ENCODE peak calls at places on chromosomes 5 and 9, in six cellular contexts. E is heart right ventricle, N is RPMI8226, H is G401, D is ACHN, J is uterus. G is an unnamed sample.

GRCh38 chr9:135906291-135907005 is 898 bp downstream of the CAMSAP1 start:
- DNase-seq in E (no peak), N (peak), H (peak), D (peak), J (peak), G (no peak)

GRCh38 chr9:61669352-61669751 is 479.5 kb downstream of the SPATA31A7 start:
- DNase-seq in E (no peak), N (no peak), H (no peak), D (no peak), J (no peak), G (no peak)

GRCh38 chr9:129273941-129274709 is 96.1 kb upstream of the IER5L start:
- DNase-seq in E (no peak), N (no peak), H (no peak), D (no peak), J (peak), G (no peak)

GRCh38 chr5:174837919-174838902 is 113.8 kb downstream of the MSX2 start:
- DNase-seq in E (no peak), N (no peak), H (no peak), D (no peak), J (peak), G (no peak)

GRCh38 chr5:78544531-78545200 is 103.9 kb downstream of the LHFPL2 start:
- DNase-seq in E (no peak), N (peak), H (no peak), D (no peak), J (peak), G (no peak)

GRCh38 chr5:9512452-9512851 is 33.4 kb downstream of the SEMA5A start:
- DNase-seq in E (no peak), N (no peak), H (no peak), D (no peak), J (no peak), G (no peak)

GRCh38 chr5:113682497-113683136 is 169.1 kb downstream of the YTHDC2 start:
- DNase-seq in E (no peak), N (no peak), H (peak), D (no peak), J (no peak), G (no peak)

GRCh38 chr9:9389904-9390303 is 1222.9 kb downstream of the PTPRD start:
- DNase-seq in E (no peak), N (no peak), H (no peak), D (no peak), J (no peak), G (no peak)

GRCh38 chr5:95884021-95884333 is 61.5 kb upstream of the GLRX start:
- DNase-seq in E (no peak), N (no peak), H (no peak), D (no peak), J (no peak), G (no peak)

GRCh38 chr9:2337602-2338001 is 284.0 kb upstream of the VLDLR start:
- DNase-seq in E (no peak), N (no peak), H (no peak), D (no peak), J (peak), G (no peak)

GRCh38 chr5:124007675-124008398 is 495.9 kb downstream of the CSNK1G3 start:
- DNase-seq in E (no peak), N (no peak), H (no peak), D (peak), J (no peak), G (no peak)

GRCh38 chr9:35000535-35001284 is 11.2 kb downstream of the DNAJB5 start:
- DNase-seq in E (no peak), N (no peak), H (no peak), D (no peak), J (no peak), G (peak)

GRCh38 chr5:32329395-32329834 is 16.7 kb upstream of the MTMR12 start:
- DNase-seq in E (peak), N (peak), H (peak), D (peak), J (no peak), G (peak)

GRCh38 chr5:55037046-55037771 is 13.2 kb downstream of the GZMK start:
- DNase-seq in E (no peak), N (no peak), H (no peak), D (no peak), J (no peak), G (no peak)

GRCh38 chr9:36937346-36937745 is 96.7 kb downstream of the PAX5 start:
- DNase-seq in E (no peak), N (no peak), H (no peak), D (no peak), J (no peak), G (no peak)

GRCh38 chr9:70554881-70555280 is 140.4 kb upstream of the KLF9 start:
- DNase-seq in E (no peak), N (no peak), H (no peak), D (no peak), J (no peak), G (no peak)

GRCh38 chr5:134451618-134452505 is 40.2 kb upstream of the CDKN2AIPNL start:
- DNase-seq in E (no peak), N (peak), H (peak), D (peak), J (peak), G (peak)

G was measured in AG08396.